ENCODE peak calls at places on chromosome 13, in eight cellular contexts. G is kidney tubule cell, M is AG08396, H is brain microvascular endothelial cell, R is nucleus accumbens, Z is lung microvascular endothelial cell, X is NCI-H1105 treated with DMSO at 0.1 percent for 48 hours, I is SHP77. O is an unnamed sample.

GRCh38 chr13:65460136-65460535 is 1770.0 kb downstream of the PCDH9 start:
- DNase-seq in G (no peak), M (no peak), H (no peak), R (no peak), Z (no peak), X (no peak), I (no peak), O (no peak)

GRCh38 chr13:96575423-96576320 is 418.6 kb downstream of the OXGR1 start:
- DNase-seq in G (no peak), M (no peak), H (no peak), R (no peak), Z (no peak), X (no peak), I (no peak), O (no peak)

GRCh38 chr13:33722216-33722900 is 95.6 kb upstream of the RFC3 start:
- DNase-seq in G (peak), M (no peak), H (no peak), R (no peak), Z (peak), X (peak), I (no peak), O (no peak)

GRCh38 chr13:73960474-73960873 is 173.7 kb downstream of the KLF12 start:
- DNase-seq in G (no peak), M (no peak), H (no peak), R (no peak), Z (no peak), X (no peak), I (no peak), O (no peak)

GRCh38 chr13:39249971-39250370 is 211.7 kb downstream of the NHLRC3 start:
- DNase-seq in G (no peak), M (no peak), H (no peak), R (no peak), Z (no peak), X (no peak), I (no peak), O (no peak)

GRCh38 chr13:112978561-112979405 is 9.8 kb downstream of the MCF2L start:
- DNase-seq in G (no peak), M (no peak), H (no peak), R (no peak), Z (peak), X (no peak), I (no peak), O (no peak)

GRCh38 chr13:36778083-36778671 is 40.8 kb upstream of the RFXAP start:
- DNase-seq in G (peak), M (peak), H (peak), R (no peak), Z (no peak), X (no peak), I (no peak), O (no peak)

GRCh38 chr13:113917096-113917495 is 53.2 kb upstream of the GAS6 start:
- DNase-seq in G (no peak), M (no peak), H (no peak), R (no peak), Z (no peak), X (no peak), I (no peak), O (no peak)

GRCh38 chr13:99796175-99796819 is 175.3 kb downstream of the ZIC5 start:
- DNase-seq in G (peak), M (peak), H (peak), R (no peak), Z (peak), X (no peak), I (no peak), O (no peak)

GRCh38 chr13:27379694-27380596 is 44.5 kb upstream of the GTF3A start:
- DNase-seq in G (peak), M (peak), H (peak), R (peak), Z (peak), X (peak), I (peak), O (peak)

GRCh38 chr13:27792393-27793218 is at the start of gene GSX1:
- DNase-seq in G (peak), M (peak), H (peak), R (peak), Z (peak), X (peak), I (no peak), O (peak)

GRCh38 chr13:65378484-65378883 is 1851.7 kb downstream of the PCDH9 start:
- DNase-seq in G (no peak), M (no peak), H (no peak), R (no peak), Z (no peak), X (no peak), I (no peak), O (no peak)

GRCh38 chr13:103607995-103608394 is 541.8 kb upstream of the SLC10A2 start:
- DNase-seq in G (peak), M (no peak), H (no peak), R (no peak), Z (no peak), X (no peak), I (no peak), O (no peak)

GRCh38 chr13:95388420-95389079 is 87.3 kb upstream of the ABCC4 start:
- DNase-seq in G (no peak), M (no peak), H (no peak), R (no peak), Z (no peak), X (no peak), I (no peak), O (no peak)

GRCh38 chr13:64471916-64472315 is 2758.2 kb downstream of the PCDH9 start:
- DNase-seq in G (peak), M (no peak), H (no peak), R (no peak), Z (no peak), X (peak), I (peak), O (no peak)

GRCh38 chr13:40383132-40383531 is 283.3 kb downstream of the FOXO1 start:
- DNase-seq in G (no peak), M (no peak), H (no peak), R (no peak), Z (no peak), X (no peak), I (no peak), O (no peak)

GRCh38 chr13:65063753-65064152 is 2166.4 kb downstream of the PCDH9 start:
- DNase-seq in G (no peak), M (no peak), H (no peak), R (no peak), Z (no peak), X (peak), I (no peak), O (no peak)

GRCh38 chr13:112996671-112997091 is 27.7 kb downstream of the MCF2L start:
- DNase-seq in G (no peak), M (no peak), H (no peak), R (no peak), Z (no peak), X (no peak), I (peak), O (no peak)

GRCh38 chr13:67878376-67878775 is 648.2 kb upstream of the PCDH9 start:
- DNase-seq in G (no peak), M (no peak), H (no peak), R (no peak), Z (no peak), X (no peak), I (no peak), O (no peak)

GRCh38 chr13:42876270-42876714 is 94.9 kb downstream of the FAM216B start:
- DNase-seq in G (no peak), M (no peak), H (no peak), R (no peak), Z (no peak), X (no peak), I (no peak), O (no peak)

GRCh38 chr13:57631607-57632275 is at the start of gene PCDH17:
- DNase-seq in G (peak), M (peak), H (peak), R (peak), Z (peak), X (peak), I (no peak), O (no peak)

GRCh38 chr13:88948501-88948900 is 1277.3 kb downstream of the SLITRK5 start:
- DNase-seq in G (no peak), M (no peak), H (no peak), R (no peak), Z (no peak), X (no peak), I (no peak), O (no peak)

GRCh38 chr13:77918391-77919261 is at the start of gene EDNRB:
- DNase-seq in G (peak), M (peak), H (peak), R (peak), Z (peak), X (no peak), I (no peak), O (no peak)

GRCh38 chr13:46278474-46278873 is 66.7 kb downstream of the LRRC63 start:
- DNase-seq in G (no peak), M (no peak), H (no peak), R (no peak), Z (no peak), X (no peak), I (no peak), O (no peak)

O was measured in naive thymus-derived CD8-positive, alpha-beta T cell.